ENCODE peak calls at places on chromosomes 1 and 21, in eight cellular contexts. V, G, H, W, C, F, A and N are unnamed samples.

GRCh38 chr1:232471250-232471649 is 158.7 kb downstream of the SIPA1L2 start:
- DNase-seq in V (no peak), G (no peak), H (no peak), W (no peak), C (no peak), F (no peak), A (no peak), N (no peak)

GRCh38 chr1:38489844-38490270 is 369.7 kb downstream of the RRAGC start:
- DNase-seq in V (peak; percentile 33), G (peak; percentile 75), H (no peak), W (peak; percentile 84), C (peak; percentile 2), F (peak; percentile 9), A (no peak), N (no peak)

GRCh38 chr1:32816676-32817158 is 441 bp downstream of the YARS1 start:
- DNase-seq in V (peak; percentile 21), G (peak; percentile 46), H (no peak), W (no peak), C (peak; percentile 34), F (no peak), A (peak; percentile 47), N (no peak)

GRCh38 chr1:19504796-19505693 is 19.7 kb upstream of the CAPZB start:
- DNase-seq in V (no peak), G (no peak), H (no peak), W (no peak), C (peak; percentile 95), F (no peak), A (peak; percentile 86), N (no peak)

GRCh38 chr1:26161408-26162219 is 2.7 kb downstream of the FAM110D start:
- DNase-seq in V (peak; percentile 26), G (no peak), H (no peak), W (peak; percentile 85), C (peak; percentile 31), F (no peak), A (peak; percentile 50), N (no peak)

GRCh38 chr1:173491508-173491907 is 14.4 kb downstream of the PRDX6 start:
- DNase-seq in V (no peak), G (no peak), H (no peak), W (no peak), C (no peak), F (no peak), A (no peak), N (no peak)

GRCh38 chr1:47230692-47231313 is 1.2 kb downstream of the TAL1 start:
- DNase-seq in V (no peak), G (no peak), H (no peak), W (peak; percentile 69), C (no peak), F (no peak), A (no peak), N (no peak)

GRCh38 chr1:10059329-10059691 is 26.6 kb downstream of the UBE4B start:
- DNase-seq in V (no peak), G (no peak), H (no peak), W (peak; percentile 34), C (no peak), F (no peak), A (no peak), N (no peak)

GRCh38 chr1:223217781-223218180 is 74.7 kb upstream of the TLR5 start:
- DNase-seq in V (no peak), G (no peak), H (no peak), W (no peak), C (no peak), F (no peak), A (no peak), N (no peak)

DNA sequence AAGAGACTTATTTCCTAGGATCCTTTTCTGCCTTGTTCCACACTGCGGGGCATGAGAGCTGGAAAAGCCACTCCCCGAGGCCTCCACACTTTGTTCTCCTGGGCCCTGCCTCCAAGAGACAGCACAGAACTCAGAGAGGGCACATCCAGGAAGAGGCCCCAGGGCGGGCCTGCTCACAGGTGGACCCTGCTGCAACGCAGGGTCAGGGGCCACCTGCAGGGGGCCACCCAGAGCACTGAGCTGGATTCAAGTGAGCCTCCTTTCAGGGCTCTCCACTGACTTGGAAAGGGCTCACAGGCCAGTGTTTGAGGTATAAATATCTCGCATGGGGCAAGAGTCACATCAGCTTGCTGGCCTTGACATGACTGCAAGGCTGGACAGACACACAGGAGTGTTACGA is 4.8 kb downstream of the RGS16 start:
- DNase-seq in V (no peak), G (peak; percentile 43), H (no peak), W (peak; percentile 60), C (no peak), F (no peak), A (no peak), N (no peak)
- TF ChIP-seq CTCF in V (peak; percentile 15), G (peak; percentile 51), H (peak; percentile 10), W (peak; percentile 61), C (no peak), F (peak; percentile 51), A (peak; percentile 54), N (peak; percentile 52)

GRCh38 chr1:154869351-154870116 is 547 bp downstream of the KCNN3 start:
- DNase-seq in V (no peak), G (no peak), H (peak; percentile 74), W (peak; percentile 41), C (peak; percentile 38), F (no peak), A (peak; percentile 34), N (no peak)

GRCh38 chr1:154866257-154866994 is 3.7 kb downstream of the KCNN3 start:
- DNase-seq in V (no peak), G (peak; percentile 74), H (no peak), W (no peak), C (peak; percentile 44), F (no peak), A (peak; percentile 23), N (no peak)

GRCh38 chr1:154870117-154870571 is at the start of gene KCNN3:
- DNase-seq in V (peak; percentile 96), G (peak; percentile 96), H (peak; percentile 96), W (peak; percentile 98), C (peak; percentile 82), F (peak; percentile 50), A (peak; percentile 88), N (peak; percentile 38)

GRCh38 chr1:154866995-154867795 is 2.9 kb downstream of the KCNN3 start:
- DNase-seq in V (peak; percentile 44), G (no peak), H (peak; percentile 75), W (peak; percentile 64), C (peak; percentile 85), F (no peak), A (peak; percentile 77), N (peak; percentile 40)

DNA sequence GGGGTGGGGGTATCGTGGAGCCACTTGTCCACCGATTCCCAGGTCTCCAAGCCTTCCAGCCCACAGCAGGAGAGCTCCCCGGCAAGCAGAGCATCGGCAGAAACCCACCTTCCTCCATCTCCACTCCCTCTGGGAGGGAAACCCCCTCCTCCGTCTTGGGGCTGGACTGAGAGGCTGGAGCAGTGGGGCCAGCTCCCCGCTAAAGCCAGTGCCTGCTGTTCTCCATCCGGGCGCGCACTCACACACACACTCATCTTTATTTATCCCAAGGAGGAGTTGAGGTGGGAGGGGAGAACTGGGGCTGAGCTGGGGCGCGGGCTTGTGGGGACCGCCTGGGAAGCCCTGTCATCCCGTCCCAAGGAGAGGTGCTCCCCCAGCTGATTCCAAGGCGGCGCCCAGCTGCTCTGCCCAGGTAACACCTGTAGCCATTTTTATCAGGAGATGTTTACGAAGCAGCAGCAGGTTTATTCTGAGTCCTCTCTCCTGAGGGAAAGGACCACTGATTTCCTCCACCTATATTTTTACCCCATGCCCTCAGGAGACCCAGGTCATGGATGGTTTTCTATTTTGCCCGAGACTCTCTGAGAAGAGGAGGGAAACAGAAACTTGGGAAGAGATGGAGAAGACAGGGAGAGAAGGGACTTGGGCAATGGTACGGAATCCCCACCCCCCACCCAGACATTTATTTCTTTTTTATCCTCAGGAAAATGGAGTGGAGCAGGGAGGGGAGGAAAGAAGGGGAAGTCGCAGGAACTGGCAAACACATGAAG is 2.1 kb downstream of the KCNN3 start:
- DNase-seq in V (no peak), G (no peak), H (peak; percentile 66), W (peak; percentile 50), C (no peak), F (no peak), A (no peak), N (no peak)
- H3K4me3 ChIP-seq in V (no peak overlapping the region), G (peak overlapping the region; percentile 46), H (peak overlapping the region; percentile 67), W (peak overlapping the region; percentile 44), C (no peak overlapping the region), F (no peak overlapping the region), A (no peak overlapping the region), N (no peak overlapping the region)

DNA sequence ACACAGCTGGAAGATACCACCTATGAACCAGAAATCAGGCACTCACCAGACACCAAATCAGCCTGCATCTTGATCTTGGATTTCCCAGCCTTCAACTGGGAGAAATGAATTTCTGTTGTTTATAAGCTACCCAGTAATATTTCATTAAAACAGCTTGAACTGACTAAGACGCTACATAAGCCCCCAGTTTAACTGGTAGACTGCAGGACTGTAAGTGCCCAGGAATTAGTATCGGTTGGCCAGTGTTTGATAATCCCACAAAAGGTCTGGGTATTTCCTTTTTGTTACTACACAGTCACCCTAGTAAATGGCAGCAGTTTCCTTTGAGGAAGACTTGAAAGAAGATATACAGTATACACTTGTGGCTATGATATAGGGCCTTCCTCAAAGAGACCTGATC is 7.3 kb upstream of the SLC35D1 start:
- DNase-seq in V (no peak), G (no peak), H (no peak), W (no peak), C (peak; percentile 36), F (no peak), A (no peak), N (no peak)
- TF ChIP-seq CTCF in V (no peak), G (no peak), H (no peak), W (no peak), C (no peak), F (no peak), A (no peak), N (no peak)

GRCh38 chr21:33797565-33797964 is 118.0 kb downstream of the ATP5PO start:
- DNase-seq in V (no peak), G (no peak), H (no peak), W (no peak), C (no peak), F (no peak), A (no peak), N (no peak)
- H3K4me3 ChIP-seq in V (no peak overlapping the region), G (no peak overlapping the region), H (no peak overlapping the region), W (no peak overlapping the region), C (no peak overlapping the region), F (no peak overlapping the region), A (no peak overlapping the region), N (no peak overlapping the region)

DNA sequence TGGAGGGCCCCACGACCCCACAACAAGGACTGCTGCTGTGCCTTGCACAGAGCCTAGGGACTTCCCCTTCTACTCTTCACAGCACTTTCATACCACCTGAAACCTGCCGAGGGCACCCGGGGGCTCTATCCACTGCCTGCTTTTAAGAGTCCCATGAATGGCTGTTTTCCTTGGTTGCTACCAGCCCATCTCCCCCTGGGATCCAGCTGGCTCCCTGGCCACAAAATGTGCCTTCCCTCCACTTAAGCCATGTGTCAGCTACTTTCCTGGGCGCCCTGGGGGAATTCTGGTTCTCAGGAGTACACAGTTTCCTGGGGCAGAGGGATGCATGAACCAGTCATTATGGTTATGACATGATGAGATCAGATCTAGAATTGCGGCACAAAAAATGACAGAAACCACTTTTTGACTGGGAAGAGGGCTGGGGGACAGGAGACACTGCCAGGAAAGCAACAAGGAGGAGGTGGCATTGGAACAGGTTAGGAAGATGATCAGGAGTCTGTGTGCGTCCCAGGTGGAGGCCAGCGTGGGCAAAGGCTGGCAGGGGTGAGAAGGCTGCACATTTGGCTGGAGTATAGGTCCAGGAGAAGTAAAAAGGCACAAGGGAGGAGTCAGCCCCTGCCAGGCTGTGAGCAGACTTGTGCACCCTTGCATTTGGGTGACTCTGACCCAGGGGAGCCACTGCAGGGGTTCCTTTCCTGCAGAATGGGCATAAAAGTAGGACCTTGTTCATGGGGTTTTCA is 3.2 kb upstream of the TNFRSF8 start:
- DNase-seq in V (no peak), G (peak; percentile 79), H (no peak), W (no peak), C (no peak), F (no peak), A (no peak), N (no peak)
- TF ChIP-seq CTCF in V (no peak), G (no peak), H (no peak), W (no peak), C (no peak), F (no peak), A (no peak), N (no peak)

GRCh38 chr1:198959032-198959431 is 320.2 kb downstream of the PTPRC start:
- DNase-seq in V (no peak), G (no peak), H (no peak), W (no peak), C (no peak), F (no peak), A (no peak), N (no peak)
- H3K4me3 ChIP-seq in V (no peak overlapping the region), G (no peak overlapping the region), H (no peak overlapping the region), W (no peak overlapping the region), C (no peak overlapping the region), F (no peak overlapping the region), A (no peak overlapping the region), N (no peak overlapping the region)